ENCODE peak calls at places on chromosomes 4 and X, in four cellular contexts. F is fibroblast of lung, Y is AG09309, G is B cell. V is an unnamed sample.

GRCh38 chr4:85733798-85734197 is 258.8 kb downstream of the ARHGAP24 start:
- DNase-seq in F (no peak), Y (no peak), G (no peak), V (no peak)

GRCh38 chr4:113012776-113013175 is 36.7 kb upstream of the ANK2 start:
- DNase-seq in F (no peak), Y (no peak), G (no peak), V (no peak)

GRCh38 chrX:130071611-130072349 is 38.5 kb downstream of the ELF4 start:
- DNase-seq in F (no peak), Y (no peak), G (no peak), V (no peak)

GRCh38 chr4:15396157-15396800 is 31.6 kb upstream of the C1QTNF7 start:
- DNase-seq in F (peak), Y (no peak), G (peak), V (no peak)

GRCh38 chr4:38368612-38369011 is 295.4 kb upstream of the KLF3 start:
- DNase-seq in F (peak), Y (peak), G (no peak), V (no peak)

GRCh38 chr4:157315968-157316367 is 95.4 kb downstream of the GRIA2 start:
- DNase-seq in F (no peak), Y (no peak), G (no peak), V (no peak)

GRCh38 chr4:71333960-71334951 is 4.6 kb upstream of the SLC4A4 start:
- DNase-seq in F (peak), Y (no peak), G (no peak), V (no peak)

GRCh38 chr4:146582864-146583263 is 55.8 kb upstream of the POU4F2 start:
- DNase-seq in F (no peak), Y (no peak), G (no peak), V (no peak)

GRCh38 chrX:1493877-1494510 is 41.3 kb upstream of the ASMTL start:
- DNase-seq in F (no peak), Y (no peak), G (peak), V (no peak)

GRCh38 chrX:78456909-78457308 is 129.5 kb upstream of the CYSLTR1 start:
- DNase-seq in F (no peak), Y (no peak), G (no peak), V (no peak)

GRCh38 chr4:156608651-156609050 is 362.9 kb downstream of the PDGFC start:
- DNase-seq in F (no peak), Y (no peak), G (no peak), V (no peak)

GRCh38 chrX:63657821-63658220 is 127.2 kb downstream of the ARHGEF9 start:
- DNase-seq in F (peak), Y (peak), G (no peak), V (no peak)

GRCh38 chr4:72463724-72464123 is 105.3 kb downstream of the ADAMTS3 start:
- DNase-seq in F (no peak), Y (no peak), G (no peak), V (no peak)

GRCh38 chrX:35439042-35439639 is 359.0 kb upstream of the MAGEB16 start:
- DNase-seq in F (no peak), Y (no peak), G (no peak), V (no peak)

GRCh38 chr4:2943364-2944090 is 19.7 kb downstream of the NOP14 start:
- DNase-seq in F (no peak), Y (no peak), G (no peak), V (no peak)

DNA sequence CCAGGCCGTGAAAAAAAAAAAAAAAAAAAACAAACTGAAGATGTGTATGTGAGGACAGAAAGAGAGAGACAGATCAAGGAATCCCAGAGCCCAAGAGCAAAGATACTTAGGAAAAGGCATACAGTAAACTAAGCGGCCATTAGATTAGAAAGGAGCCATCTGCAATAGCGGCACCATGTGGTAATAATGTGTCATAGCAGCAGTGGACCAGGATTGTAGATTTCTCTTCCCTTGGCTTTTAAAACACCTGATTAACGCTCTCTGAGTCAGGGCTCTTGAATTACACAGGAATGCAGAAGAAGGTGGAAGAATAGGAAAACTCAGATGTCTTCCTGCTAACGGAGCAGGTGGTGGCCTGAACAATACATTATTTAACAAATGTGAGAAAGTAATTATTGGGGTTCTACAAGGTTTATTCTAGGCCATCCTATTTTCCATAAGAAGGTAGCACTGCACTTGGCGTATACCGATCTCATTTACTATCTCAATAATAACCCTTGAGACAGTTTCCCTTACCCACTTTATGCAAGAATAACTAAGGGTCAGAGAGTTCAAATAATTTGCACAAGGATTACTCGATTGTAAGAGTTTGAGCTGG is 182.7 kb downstream of the KCNIP4 start:
- DNase-seq in F (peak), Y (no peak), G (peak), V (no peak)
- TF ChIP-seq CTCF in F (peak), Y (peak), G (peak), V (no peak)

GRCh38 chrX:9341305-9342201 is 123.3 kb upstream of the TBL1X start:
- DNase-seq in F (peak), Y (no peak), G (peak), V (no peak)
- TF ChIP-seq CTCF in F (no peak), Y (no peak), G (no peak), V (no peak)

GRCh38 chr4:76626686-76627465 is 191.8 kb downstream of the SHROOM3 start:
- DNase-seq in F (peak), Y (no peak), G (no peak), V (no peak)
- TF ChIP-seq CTCF in F (peak), Y (peak), G (no peak), V (no peak)

GRCh38 chr4:19850909-19851308 is 400.8 kb upstream of the SLIT2 start:
- DNase-seq in F (peak), Y (peak), G (no peak), V (no peak)
- TF ChIP-seq CTCF in F (peak), Y (peak), G (no peak), V (no peak)

GRCh38 chr4:155530290-155530689 is 136.4 kb upstream of the GUCY1A1 start:
- DNase-seq in F (no peak), Y (no peak), G (no peak), V (no peak)

GRCh38 chr4:155529761-155530160 is 136.9 kb upstream of the GUCY1A1 start:
- DNase-seq in F (no peak), Y (no peak), G (no peak), V (no peak)

GRCh38 chr4:155530857-155531256 is 135.8 kb upstream of the GUCY1A1 start:
- DNase-seq in F (no peak), Y (no peak), G (no peak), V (no peak)

GRCh38 chr4:155526452-155527169 is 140.0 kb upstream of the GUCY1A1 start:
- DNase-seq in F (peak), Y (no peak), G (no peak), V (no peak)

GRCh38 chr4:155529197-155529596 is 137.5 kb upstream of the GUCY1A1 start:
- DNase-seq in F (peak), Y (no peak), G (no peak), V (no peak)
- TF ChIP-seq CTCF in F (peak), Y (peak), G (no peak), V (no peak)

GRCh38 chr4:173829565-173829964 is 299.5 kb upstream of the HAND2 start:
- DNase-seq in F (no peak), Y (no peak), G (no peak), V (no peak)

GRCh38 chr4:173837517-173837916 is 307.5 kb upstream of the HAND2 start:
- DNase-seq in F (no peak), Y (no peak), G (no peak), V (no peak)

GRCh38 chr4:173835863-173836262 is 305.8 kb upstream of the HAND2 start:
- DNase-seq in F (peak), Y (peak), G (no peak), V (no peak)

DNA sequence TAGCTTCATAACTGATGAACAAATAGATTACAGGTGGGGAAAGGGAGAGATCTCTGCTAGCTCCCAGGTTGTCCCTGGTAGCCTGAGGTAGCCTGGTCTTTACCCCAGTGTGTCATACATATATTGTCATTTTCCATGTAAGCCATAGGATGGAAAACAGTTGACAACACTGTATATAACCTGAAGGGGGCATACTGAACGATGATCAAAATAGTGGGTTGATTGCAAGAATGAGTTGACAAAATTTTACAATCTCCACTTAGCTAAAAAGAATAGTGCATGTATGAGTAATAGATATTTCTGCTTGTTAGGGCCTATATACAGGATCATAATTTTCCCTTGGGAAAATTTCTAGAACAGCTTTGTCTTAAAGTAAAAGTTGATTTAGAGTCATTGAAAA is 304.1 kb upstream of the HAND2 start:
- DNase-seq in F (peak), Y (no peak), G (no peak), V (no peak)
- TF ChIP-seq CTCF in F (no peak), Y (no peak), G (no peak), V (no peak)

GRCh38 chr4:110467400-110467799 is 8.6 kb upstream of the ENPEP start:
- DNase-seq in F (no peak), Y (no peak), G (no peak), V (no peak)

GRCh38 chr4:110477836-110478235 is 1.9 kb downstream of the ENPEP start:
- DNase-seq in F (no peak), Y (no peak), G (no peak), V (no peak)

GRCh38 chr4:110475881-110476818 is at the start of gene ENPEP:
- DNase-seq in F (peak), Y (no peak), G (no peak), V (no peak)

DNA sequence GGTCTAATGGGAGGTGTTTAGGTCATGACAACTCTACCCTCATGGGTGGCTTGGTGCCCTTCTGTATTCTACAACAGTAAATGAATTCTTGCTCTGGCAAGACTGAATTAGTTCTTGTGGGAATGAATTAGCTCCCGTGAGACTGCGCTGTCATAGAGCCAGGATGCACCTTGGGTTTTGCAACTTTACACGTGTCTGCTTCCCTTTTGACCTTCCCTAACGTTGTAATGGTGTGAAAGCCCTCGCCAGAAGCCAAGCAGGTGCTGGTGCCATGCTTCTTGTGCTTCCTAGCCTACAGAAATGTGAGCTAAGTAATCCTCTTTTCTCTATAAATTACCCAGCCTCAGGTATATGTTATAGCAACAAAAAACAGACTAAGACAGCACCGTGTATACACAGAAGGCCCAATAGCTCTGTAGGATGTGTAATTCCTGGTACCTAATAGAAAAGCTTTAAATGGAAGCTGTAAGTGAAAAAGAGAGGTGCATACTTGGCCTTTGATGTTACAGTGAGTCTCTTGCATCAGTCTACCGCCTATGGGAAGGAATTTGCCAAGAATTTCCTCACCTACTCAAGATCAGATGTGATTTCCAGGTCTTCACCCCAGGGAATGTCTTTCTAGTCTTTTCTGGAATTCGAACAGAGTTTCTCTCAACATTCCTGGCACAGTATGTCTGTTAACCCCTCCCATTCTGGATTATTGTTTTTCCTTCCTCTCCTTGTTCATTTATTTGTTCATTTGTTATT is 3.2 kb upstream of the ENPEP start:
- DNase-seq in F (no peak), Y (no peak), G (no peak), V (no peak)
- TF ChIP-seq CTCF in F (no peak), Y (no peak), G (no peak), V (no peak)

V was measured in omental fat pad.